ENCODE peak calls at places on chromosome 5, in eight cellular contexts. S, W, B, K, Y, I, A and G are unnamed samples.

GRCh38 chr5:149411738-149412519 is 32.8 kb upstream of the IL17B start:
- DNase-seq in S (no peak), W (no peak), B (no peak), K (no peak), Y (no peak), I (no peak), A (no peak), G (no peak)

GRCh38 chr5:43702815-43703214 is 99.8 kb downstream of the NNT start:
- DNase-seq in S (no peak), W (no peak), B (no peak), K (no peak), Y (no peak), I (no peak), A (no peak), G (no peak)

GRCh38 chr5:66710557-66710956 is 114.4 kb downstream of the MAST4 start:
- DNase-seq in S (no peak), W (no peak), B (no peak), K (no peak), Y (no peak), I (no peak), A (no peak), G (no peak)

GRCh38 chr5:91219141-91219802 is 163.8 kb downstream of the ARRDC3 start:
- DNase-seq in S (no peak), W (no peak), B (no peak), K (peak), Y (no peak), I (peak), A (peak), G (no peak)

GRCh38 chr5:1052641-1053390 is 44.2 kb downstream of the NKD2 start:
- DNase-seq in S (no peak), W (no peak), B (no peak), K (no peak), Y (peak), I (no peak), A (no peak), G (no peak)

GRCh38 chr5:74094096-74094778 is 468.2 kb downstream of the ARHGEF28 start:
- DNase-seq in S (no peak), W (no peak), B (no peak), K (no peak), Y (no peak), I (no peak), A (no peak), G (no peak)

GRCh38 chr5:111950660-111951059 is 193.7 kb upstream of the NREP start:
- DNase-seq in S (no peak), W (no peak), B (no peak), K (no peak), Y (no peak), I (no peak), A (peak), G (no peak)

GRCh38 chr5:62431735-62432617 is 19.4 kb downstream of the IPO11 start:
- DNase-seq in S (no peak), W (no peak), B (no peak), K (no peak), Y (no peak), I (no peak), A (no peak), G (no peak)

GRCh38 chr5:19322716-19323485 is 665.1 kb downstream of the CDH18 start:
- DNase-seq in S (no peak), W (no peak), B (no peak), K (no peak), Y (no peak), I (no peak), A (peak), G (no peak)

GRCh38 chr5:148620696-148621095 is 33.6 kb downstream of the HTR4 start:
- DNase-seq in S (no peak), W (no peak), B (no peak), K (no peak), Y (no peak), I (no peak), A (peak), G (no peak)

GRCh38 chr5:166856771-166857170 is 1434.7 kb upstream of the WWC1 start:
- DNase-seq in S (no peak), W (no peak), B (no peak), K (no peak), Y (no peak), I (no peak), A (no peak), G (no peak)

GRCh38 chr5:45277860-45278259 is 418.3 kb downstream of the HCN1 start:
- DNase-seq in S (no peak), W (no peak), B (no peak), K (no peak), Y (no peak), I (no peak), A (peak), G (no peak)

GRCh38 chr5:32600057-32600622 is 14.8 kb downstream of the SUB1 start:
- DNase-seq in S (no peak), W (no peak), B (no peak), K (no peak), Y (no peak), I (no peak), A (peak), G (no peak)

GRCh38 chr5:136457390-136458094 is 92.2 kb upstream of the TRPC7 start:
- DNase-seq in S (no peak), W (no peak), B (no peak), K (no peak), Y (no peak), I (no peak), A (no peak), G (no peak)